ENCODE peak calls at places on chromosomes 1 and 21, in eight cellular contexts. V is fibroblast of lung, E is cardiac fibroblast, W is lower leg skin, H is neuronal stem cell, Y is heart right ventricle, A is adrenal gland, D is MM.1S. B is an unnamed sample.
A peak's percentile ranks its signal among the peaks of the same experiment; 100 is the strongest.

GRCh38 chr1:150295476-150295875 is 1.8 kb downstream of the MRPS21 start:
- DNase-seq in V (no peak), E (no peak), W (no peak), H (no peak), Y (no peak), A (no peak), D (no peak), B (no peak)

GRCh38 chr1:11051781-11052510 is 4.9 kb upstream of the MASP2 start:
- DNase-seq in V (no peak), E (no peak), W (no peak), H (no peak), Y (no peak), A (no peak), D (no peak), B (no peak)

GRCh38 chr1:8285103-8285502 is 32.8 kb upstream of the SLC45A1 start:
- DNase-seq in V (no peak), E (no peak), W (no peak), H (no peak), Y (no peak), A (no peak), D (no peak), B (no peak)

GRCh38 chr1:41924911-41925310 is 6.2 kb upstream of the HIVEP3 start:
- DNase-seq in V (no peak), E (no peak), W (no peak), H (no peak), Y (no peak), A (no peak), D (no peak), B (no peak)

GRCh38 chr1:217889401-217889800 is 258.3 kb downstream of the SPATA17 start:
- DNase-seq in V (no peak), E (no peak), W (no peak), H (peak; percentile 26), Y (no peak), A (no peak), D (no peak), B (no peak)

GRCh38 chr1:56451491-56451890 is 127.9 kb downstream of the PLPP3 start:
- DNase-seq in V (no peak), E (no peak), W (no peak), H (no peak), Y (no peak), A (no peak), D (no peak), B (no peak)

GRCh38 chr1:110254604-110255003 is 44.5 kb downstream of the KCNC4 start:
- DNase-seq in V (no peak), E (no peak), W (no peak), H (no peak), Y (no peak), A (no peak), D (no peak), B (no peak)

GRCh38 chr1:18974616-18975015 is 18.1 kb upstream of the IFFO2 start:
- DNase-seq in V (no peak), E (no peak), W (no peak), H (no peak), Y (no peak), A (no peak), D (no peak), B (no peak)

GRCh38 chr1:234977891-234978396 is 150.7 kb downstream of the TOMM20 start:
- DNase-seq in V (no peak), E (no peak), W (no peak), H (no peak), Y (no peak), A (no peak), D (no peak), B (no peak)

GRCh38 chr1:6923012-6923805 is 138.0 kb downstream of the CAMTA1 start:
- DNase-seq in V (no peak), E (no peak), W (no peak), H (no peak), Y (no peak), A (no peak), D (no peak), B (no peak)

GRCh38 chr1:186155594-186155993 is 219.5 kb downstream of the TPR start:
- DNase-seq in V (peak; percentile 82), E (peak; percentile 80), W (no peak), H (no peak), Y (peak; percentile 9), A (no peak), D (peak; percentile 53), B (peak; percentile 82)

GRCh38 chr1:64601207-64601606 is 131.3 kb downstream of the CACHD1 start:
- DNase-seq in V (no peak), E (no peak), W (no peak), H (no peak), Y (no peak), A (no peak), D (no peak), B (no peak)

GRCh38 chr1:246691622-246692495 is 32.4 kb upstream of the SCCPDH start:
- DNase-seq in V (peak; percentile 14), E (peak; percentile 36), W (no peak), H (no peak), Y (no peak), A (no peak), D (no peak), B (no peak)

GRCh38 chr1:112937070-112937469 is 18.9 kb downstream of the SLC16A1 start:
- DNase-seq in V (peak; percentile 60), E (peak; percentile 38), W (no peak), H (no peak), Y (no peak), A (no peak), D (no peak), B (peak; percentile 87)

GRCh38 chr1:27026621-27027574 is 14.2 kb upstream of the TENT5B start:
- DNase-seq in V (peak; percentile 84), E (peak; percentile 90), W (peak; percentile 79), H (no peak), Y (no peak), A (no peak), D (peak; percentile 28), B (peak; percentile 75)

GRCh38 chr1:191290441-191290840 is 812.8 kb upstream of the BRINP3 start:
- DNase-seq in V (no peak), E (no peak), W (no peak), H (no peak), Y (no peak), A (no peak), D (no peak), B (no peak)

GRCh38 chr21:37800122-37800455 is 116.2 kb downstream of the KCNJ6 start:
- DNase-seq in V (no peak), E (peak; percentile 10), W (no peak), H (no peak), Y (no peak), A (no peak), D (no peak), B (no peak)

GRCh38 chr1:67710417-67710816 is 25.4 kb downstream of the GADD45A start:
- DNase-seq in V (peak; percentile 89), E (peak; percentile 71), W (no peak), H (no peak), Y (peak; percentile 45), A (no peak), D (no peak), B (peak; percentile 86)

GRCh38 chr1:18149113-18149641 is 41.6 kb downstream of the IGSF21 start:
- DNase-seq in V (peak; percentile 1), E (no peak), W (no peak), H (no peak), Y (no peak), A (no peak), D (no peak), B (peak; percentile 17)

GRCh38 chr1:204216880-204217647 is 3.3 kb upstream of the GOLT1A start:
- DNase-seq in V (no peak), E (no peak), W (no peak), H (no peak), Y (no peak), A (no peak), D (no peak), B (no peak)

GRCh38 chr1:202247837-202248795 is 54.5 kb downstream of the LGR6 start:
- DNase-seq in V (no peak), E (no peak), W (no peak), H (no peak), Y (no peak), A (no peak), D (no peak), B (no peak)

DNA sequence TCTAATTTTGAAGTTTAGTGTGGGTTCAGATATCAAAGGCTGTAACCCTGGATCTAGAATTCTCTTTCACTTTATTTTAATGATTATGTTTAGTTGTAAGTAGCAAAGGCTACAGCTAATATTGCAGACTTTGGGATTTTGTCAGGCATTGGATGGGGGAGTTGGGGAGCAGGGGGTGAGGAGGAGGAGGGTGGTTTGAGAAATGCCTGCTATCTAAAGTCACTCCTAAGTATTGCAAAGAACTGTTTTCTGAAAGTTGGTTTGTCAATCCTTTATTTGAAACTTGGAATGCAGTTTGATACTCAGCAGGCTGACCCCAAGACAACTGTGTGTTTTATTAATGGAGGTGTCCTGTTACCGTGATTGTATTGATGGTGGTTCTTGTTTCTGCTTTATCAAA is 1.2 kb downstream of the NTPCR start:
- DNase-seq in V (no peak), E (no peak), W (no peak), H (no peak), Y (no peak), A (no peak), D (no peak), B (no peak)
- H3K4me3 ChIP-seq in V (peak overlapping the region; percentile 70), E (peak overlapping the region; percentile 86), W (no peak overlapping the region), H (no peak overlapping the region), Y (peak overlapping the region; percentile 91), A (peak overlapping the region; percentile 85), D (peak overlapping the region; percentile 83), B (peak overlapping the region; percentile 88)

GRCh38 chr1:109252893-109253802 is 3.8 kb downstream of the CELSR2 start:
- DNase-seq in V (peak; percentile 42), E (peak; percentile 52), W (no peak), H (no peak), Y (no peak), A (no peak), D (no peak), B (no peak)
- H3K4me3 ChIP-seq in V (no peak overlapping the region), E (no peak overlapping the region), W (no peak overlapping the region), H (no peak overlapping the region), Y (no peak overlapping the region), A (no peak overlapping the region), D (no peak overlapping the region), B (peak overlapping the region; percentile 34)

GRCh38 chr1:223229756-223230155 is 86.7 kb upstream of the TLR5 start:
- DNase-seq in V (no peak), E (no peak), W (no peak), H (no peak), Y (no peak), A (no peak), D (no peak), B (no peak)
- H3K4me3 ChIP-seq in V (no peak overlapping the region), E (no peak overlapping the region), W (no peak overlapping the region), H (no peak overlapping the region), Y (no peak overlapping the region), A (no peak overlapping the region), D (no peak overlapping the region), B (no peak overlapping the region)

DNA sequence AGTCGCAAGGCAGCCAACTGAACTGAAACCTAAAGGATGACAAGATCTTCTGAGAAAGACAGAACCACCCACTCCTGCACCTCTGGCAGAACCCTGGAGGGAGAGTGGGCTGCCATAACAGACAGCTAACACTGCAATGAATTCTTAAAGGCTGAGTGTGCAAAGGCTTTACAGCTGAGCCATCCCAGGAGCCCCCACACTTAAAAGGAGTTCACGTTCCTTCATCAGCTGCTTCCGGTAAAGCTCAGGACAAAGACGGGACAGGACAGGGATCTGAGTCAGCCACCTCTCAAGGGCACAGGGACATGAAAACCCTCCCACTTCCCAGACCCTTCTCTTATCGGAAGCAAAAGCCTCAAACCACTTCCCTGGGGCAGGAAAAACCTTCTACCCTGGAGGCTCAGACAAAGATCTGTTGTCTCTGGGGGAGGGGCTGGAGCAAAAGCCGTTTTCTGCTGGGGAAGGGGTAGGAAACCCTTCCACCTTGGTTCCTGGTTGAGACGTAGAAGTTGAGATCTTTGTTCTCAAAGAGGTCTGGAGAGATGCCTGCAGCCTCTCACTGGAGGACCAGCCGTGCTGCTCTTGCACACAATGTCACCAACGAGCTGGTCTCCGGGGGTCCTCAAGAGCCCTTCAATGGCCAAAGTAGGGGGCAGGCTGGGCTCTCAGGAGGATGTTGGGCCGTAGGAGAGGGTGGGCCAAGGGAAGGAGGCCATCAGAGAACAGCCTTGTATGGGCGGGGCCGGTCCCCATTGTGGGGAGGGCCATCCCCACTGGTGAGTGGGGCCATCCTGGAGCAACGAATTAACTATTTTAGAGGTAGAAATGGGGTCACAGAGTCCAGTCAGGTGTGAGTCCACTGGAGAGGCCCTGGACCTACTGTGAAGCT is 452.4 kb downstream of the PTPRU start:
- DNase-seq in V (peak; percentile 97), E (peak; percentile 59), W (no peak), H (no peak), Y (no peak), A (no peak), D (no peak), B (peak; percentile 53)
- H3K4me3 ChIP-seq in V (no peak overlapping the region), E (no peak overlapping the region), W (no peak overlapping the region), H (no peak overlapping the region), Y (no peak overlapping the region), A (no peak overlapping the region), D (no peak overlapping the region), B (no peak overlapping the region)

B was measured in bronchial epithelial cell.